ENCODE peak calls at places on chromosomes 6 and 20, in seven cellular contexts. P is body of pancreas; V is adrenal gland; Y is spleen; C is lower lobe of right lung; Z is right cardiac atrium; G is CD4-positive, alpha-beta memory T cell. I is an unnamed sample. For H3K4me1, the result is how much of the 10 kb centered on the place peaks cover.

GRCh38 chr20:48352042-48352441 is 475.8 kb downstream of the PREX1 start:
- DNase-seq in V (no peak), C (no peak), P (no peak), Y (no peak), Z (no peak), G (no peak), I (no peak)

GRCh38 chr20:56637576-56637975 is 8.5 kb downstream of the TFAP2C start:
- DNase-seq in Y (no peak), V (no peak), P (no peak), G (no peak), C (no peak), Z (no peak), I (no peak)

GRCh38 chr6:13377054-13377758 is 48.9 kb upstream of the TBC1D7 start:
- DNase-seq in P (no peak), Y (no peak), V (no peak), G (no peak), C (no peak), Z (no peak), I (no peak)

GRCh38 chr20:48115511-48115910 is 330.2 kb upstream of the SULF2 start:
- DNase-seq in G (no peak), Z (no peak), P (no peak), C (no peak), V (no peak), Y (no peak), I (peak)

GRCh38 chr6:43856005-43856765 is 86.2 kb downstream of the VEGFA start:
- DNase-seq in Y (no peak), P (peak), V (peak), G (no peak), C (peak), Z (no peak), I (peak)

GRCh38 chr20:61813791-61814190 is 251.9 kb downstream of the TAF4 start:
- DNase-seq in Z (no peak), V (no peak), G (no peak), Y (peak), P (no peak), C (peak), I (no peak)

GRCh38 chr6:2552648-2553154 is 198.0 kb downstream of the MYLK4 start:
- DNase-seq in V (no peak), P (no peak), Y (no peak), G (no peak), Z (no peak), C (no peak), I (no peak)

GRCh38 chr6:143396497-143397228 is 53.8 kb downstream of the ADAT2 start:
- DNase-seq in G (no peak), P (no peak), Y (no peak), V (no peak), Z (no peak), C (no peak), I (no peak)

GRCh38 chr6:74870403-74870802 is 335.4 kb downstream of the COL12A1 start:
- DNase-seq in Y (no peak), C (no peak), P (no peak), Z (no peak), V (no peak), G (no peak), I (no peak)

GRCh38 chr6:156917213-156917612 is 140.0 kb downstream of the ARID1B start:
- DNase-seq in Y (no peak), V (no peak), G (no peak), C (no peak), P (no peak), Z (no peak), I (no peak)

GRCh38 chr20:64139200-64140081 is 24.8 kb upstream of the MYT1 start:
- DNase-seq in Y (peak), G (no peak), C (peak), P (no peak), V (no peak), Z (no peak), I (peak)

GRCh38 chr6:109165392-109165964 is 70.2 kb downstream of the CEP57L1 start:
- DNase-seq in Y (no peak), G (no peak), P (no peak), V (no peak), C (no peak), Z (peak), I (no peak)

GRCh38 chr20:13930246-13930645 is 60.2 kb downstream of the SEL1L2 start:
- DNase-seq in C (no peak), Y (no peak), G (no peak), V (no peak), Z (no peak), P (no peak), I (no peak)

GRCh38 chr6:25301358-25301757 is 22.2 kb downstream of the CARMIL1 start:
- DNase-seq in G (no peak), P (no peak), Y (no peak), Z (no peak), V (no peak), C (no peak), I (no peak)

GRCh38 chr20:13268943-13269342 is 47.9 kb downstream of the ISM1 start:
- DNase-seq in P (no peak), Y (no peak), Z (no peak), V (no peak), C (no peak), G (no peak), I (no peak)

DNA sequence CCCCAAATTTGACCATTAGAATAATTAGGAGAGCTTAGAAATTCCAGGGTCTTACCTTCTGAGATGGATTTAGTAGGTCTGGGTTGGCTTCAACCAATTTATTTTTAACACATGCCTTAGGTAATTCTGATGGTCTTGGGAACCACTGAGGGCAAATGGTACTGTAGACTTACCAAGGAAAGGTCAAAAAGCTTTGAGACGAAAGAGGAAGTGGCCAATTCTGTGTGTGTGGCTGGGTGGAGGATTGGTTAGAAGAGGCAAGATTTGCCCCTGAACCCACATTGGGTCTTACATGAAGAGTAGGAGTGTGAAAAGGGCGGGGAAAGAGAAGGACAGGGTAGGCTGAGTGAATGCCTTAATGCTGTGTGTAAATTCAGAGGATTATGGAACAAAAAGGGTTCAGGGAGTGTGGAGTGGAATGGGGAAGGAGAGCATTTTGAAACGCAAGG is 2.7 kb downstream of the ITCH start:
- DNase-seq in V (no peak), Y (no peak), Z (no peak), P (no peak), G (no peak), C (no peak), I (no peak)
- H3K4me3 ChIP-seq in V (no peak), Y (no peak), Z (no peak), P (no peak), G (no peak), C (no peak), I (no peak)

DNA sequence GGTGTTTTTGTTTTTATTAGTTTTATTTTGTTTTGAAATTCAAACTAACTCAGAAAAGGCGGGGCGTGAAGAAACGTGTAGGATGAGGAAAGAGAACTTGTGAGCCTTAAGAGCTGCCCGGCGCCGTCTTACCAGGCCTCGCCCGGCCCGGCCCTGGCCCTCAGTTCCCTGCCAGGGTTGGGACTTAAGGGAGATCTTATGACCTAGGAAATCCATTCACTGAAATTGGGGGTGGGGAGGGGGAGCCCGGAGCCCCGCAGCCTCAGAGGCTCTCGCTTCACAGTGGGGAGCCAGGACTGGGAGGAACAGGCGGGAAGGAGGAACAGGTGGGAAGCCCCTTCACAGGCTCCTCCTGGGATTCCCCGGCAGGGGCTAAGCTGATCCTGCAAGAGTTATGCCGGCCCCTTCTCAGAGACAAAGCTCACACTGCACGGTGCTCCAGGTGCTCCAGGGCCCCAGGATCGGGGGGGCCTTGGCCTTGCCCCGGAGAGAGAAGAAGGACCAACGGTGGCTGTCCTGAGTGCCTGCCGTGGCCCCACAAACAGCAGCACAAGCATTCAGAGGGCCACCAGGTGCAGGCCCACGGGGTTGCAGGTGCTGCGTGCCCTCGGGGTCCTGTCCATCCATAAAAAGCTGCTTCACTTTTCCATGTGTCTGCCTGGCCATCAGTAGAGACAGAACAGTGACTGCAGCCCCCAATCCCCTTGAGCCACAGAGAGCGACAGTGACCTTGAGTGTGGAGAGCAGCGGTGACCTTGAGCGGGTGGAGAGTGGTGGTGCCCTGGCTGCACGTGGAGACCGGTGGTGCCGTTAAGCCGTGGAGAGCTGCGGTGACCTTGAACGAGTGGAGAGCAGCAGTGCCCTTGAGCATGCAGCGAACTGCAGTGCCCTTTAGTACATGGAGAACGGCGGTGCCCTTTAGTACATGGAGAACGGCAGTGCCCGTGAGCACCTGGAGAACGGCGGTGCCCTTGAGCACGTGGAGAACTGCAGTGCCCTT is 152.7 kb downstream of the DLL1 start:
- DNase-seq in P (peak), Z (no peak), Y (peak), C (peak), G (no peak), V (peak), I (peak)
- H3K27ac ChIP-seq in P (peak), Z (peak), Y (peak), C (peak), G (no peak), V (peak), I (peak)

GRCh38 chr6:163529605-163530004 is 115.1 kb downstream of the QKI start:
- DNase-seq in G (no peak), V (no peak), Y (no peak), P (no peak), C (no peak), Z (no peak), I (no peak)
- H3K4me1 ChIP-seq in G (under half), V (half or more), Y (half or more), P (half or more), C (half or more), Z (under half), I (half or more)

DNA sequence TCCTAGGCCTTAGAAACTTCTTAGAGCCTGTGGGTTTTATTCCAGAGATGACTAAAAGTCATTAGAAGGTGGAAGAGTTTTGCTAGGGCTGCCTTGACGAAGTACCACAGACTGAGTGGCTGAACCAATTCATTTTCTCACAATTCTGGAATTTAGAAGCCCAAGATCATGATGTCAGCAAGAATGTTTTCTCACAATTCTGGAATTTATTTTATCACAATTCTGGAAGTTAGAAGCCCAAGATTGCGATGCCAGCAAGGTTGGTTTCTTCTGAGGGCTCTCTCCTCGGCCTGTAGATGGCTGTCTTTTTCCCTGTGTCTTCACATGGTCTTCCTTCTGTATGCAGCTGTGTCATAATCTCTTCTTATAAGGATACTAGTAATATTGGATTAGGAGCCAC is 672.9 kb upstream of the MARCKS start:
- DNase-seq in G (no peak), P (no peak), C (no peak), V (no peak), Z (no peak), Y (no peak), I (no peak)
- H3K4me3 ChIP-seq in G (no peak), P (no peak), C (no peak), V (no peak), Z (no peak), Y (no peak), I (no peak)